ENCODE peak calls at places on chromosomes 3 and 15, in eight cellular contexts. One of them, this sample, is unnamed.
A peak's percentile ranks its signal among the peaks of the same experiment; 100 is the strongest.

GRCh38 chr3:148075829-148076716 is 621.6 kb upstream of the AGTR1 start:
- DNase-seq in activated T-helper 9 cell treated with anti-CD3 and anti-CD28 coated beads, Interleukin-2, amount 50 U/mL, for 16 hours: no peak
- DNase-seq in endothelial cell: peak; percentile 13
- DNase-seq in Caco-2: peak; percentile 27
- DNase-seq in breast epithelium: no peak
- DNase-seq in LNCaP clone FGC: no peak
- DNase-seq in T-helper 2 cell: no peak
- DNase-seq in posterior vena cava: no peak
- DNase-seq in this sample: no peak

GRCh38 chr3:118196183-118196582 is 838.5 kb downstream of the IGSF11 start:
- DNase-seq in breast epithelium: no peak
- DNase-seq in LNCaP clone FGC: no peak
- DNase-seq in activated T-helper 9 cell treated with anti-CD3 and anti-CD28 coated beads, Interleukin-2, amount 50 U/mL, for 16 hours: no peak
- DNase-seq in Caco-2: no peak
- DNase-seq in posterior vena cava: no peak
- DNase-seq in endothelial cell: no peak
- DNase-seq in T-helper 2 cell: no peak
- DNase-seq in this sample: no peak

GRCh38 chr15:52746162-52746721 is 43.9 kb downstream of the ONECUT1 start:
- DNase-seq in T-helper 2 cell: no peak
- DNase-seq in posterior vena cava: no peak
- DNase-seq in endothelial cell: no peak
- DNase-seq in LNCaP clone FGC: no peak
- DNase-seq in activated T-helper 9 cell treated with anti-CD3 and anti-CD28 coated beads, Interleukin-2, amount 50 U/mL, for 16 hours: no peak
- DNase-seq in Caco-2: no peak
- DNase-seq in breast epithelium: no peak
- DNase-seq in this sample: no peak

GRCh38 chr15:73948396-73948795 is 22.1 kb downstream of the LOXL1 start:
- DNase-seq in LNCaP clone FGC: no peak
- DNase-seq in T-helper 2 cell: no peak
- DNase-seq in posterior vena cava: peak; percentile 54
- DNase-seq in breast epithelium: no peak
- DNase-seq in endothelial cell: no peak
- DNase-seq in Caco-2: no peak
- DNase-seq in activated T-helper 9 cell treated with anti-CD3 and anti-CD28 coated beads, Interleukin-2, amount 50 U/mL, for 16 hours: no peak
- DNase-seq in this sample: no peak

GRCh38 chr15:77577350-77577749 is 55.4 kb downstream of the LINGO1 start:
- DNase-seq in activated T-helper 9 cell treated with anti-CD3 and anti-CD28 coated beads, Interleukin-2, amount 50 U/mL, for 16 hours: no peak
- DNase-seq in breast epithelium: no peak
- DNase-seq in Caco-2: no peak
- DNase-seq in T-helper 2 cell: no peak
- DNase-seq in posterior vena cava: no peak
- DNase-seq in endothelial cell: no peak
- DNase-seq in LNCaP clone FGC: no peak
- DNase-seq in this sample: no peak

GRCh38 chr15:92463826-92464225 is 70.1 kb downstream of the ST8SIA2 start:
- DNase-seq in T-helper 2 cell: no peak
- DNase-seq in breast epithelium: no peak
- DNase-seq in endothelial cell: no peak
- DNase-seq in activated T-helper 9 cell treated with anti-CD3 and anti-CD28 coated beads, Interleukin-2, amount 50 U/mL, for 16 hours: no peak
- DNase-seq in LNCaP clone FGC: no peak
- DNase-seq in Caco-2: no peak
- DNase-seq in posterior vena cava: no peak
- DNase-seq in this sample: no peak

GRCh38 chr3:164477403-164477802 is 600.9 kb downstream of the SI start:
- DNase-seq in Caco-2: no peak
- DNase-seq in LNCaP clone FGC: no peak
- DNase-seq in breast epithelium: no peak
- DNase-seq in activated T-helper 9 cell treated with anti-CD3 and anti-CD28 coated beads, Interleukin-2, amount 50 U/mL, for 16 hours: no peak
- DNase-seq in T-helper 2 cell: no peak
- DNase-seq in posterior vena cava: no peak
- DNase-seq in endothelial cell: no peak
- DNase-seq in this sample: no peak

GRCh38 chr3:46524832-46525231 is 27.1 kb downstream of the RTP3 start:
- DNase-seq in T-helper 2 cell: no peak
- DNase-seq in activated T-helper 9 cell treated with anti-CD3 and anti-CD28 coated beads, Interleukin-2, amount 50 U/mL, for 16 hours: no peak
- DNase-seq in endothelial cell: no peak
- DNase-seq in Caco-2: no peak
- DNase-seq in breast epithelium: no peak
- DNase-seq in posterior vena cava: no peak
- DNase-seq in LNCaP clone FGC: no peak
- DNase-seq in this sample: no peak

GRCh38 chr3:140206196-140207040 is 271.4 kb downstream of the CLSTN2 start:
- DNase-seq in posterior vena cava: no peak
- DNase-seq in breast epithelium: no peak
- DNase-seq in Caco-2: peak; percentile 40
- DNase-seq in LNCaP clone FGC: no peak
- DNase-seq in T-helper 2 cell: no peak
- DNase-seq in endothelial cell: peak; percentile 61
- DNase-seq in activated T-helper 9 cell treated with anti-CD3 and anti-CD28 coated beads, Interleukin-2, amount 50 U/mL, for 16 hours: no peak
- DNase-seq in this sample: no peak

GRCh38 chr3:169118666-169119370 is 544.7 kb downstream of the MECOM start:
- DNase-seq in endothelial cell: no peak
- DNase-seq in LNCaP clone FGC: no peak
- DNase-seq in T-helper 2 cell: no peak
- DNase-seq in activated T-helper 9 cell treated with anti-CD3 and anti-CD28 coated beads, Interleukin-2, amount 50 U/mL, for 16 hours: no peak
- DNase-seq in posterior vena cava: no peak
- DNase-seq in breast epithelium: no peak
- DNase-seq in Caco-2: no peak
- DNase-seq in this sample: no peak

GRCh38 chr3:161083131-161083530 is 22.0 kb downstream of the B3GALNT1 start:
- DNase-seq in activated T-helper 9 cell treated with anti-CD3 and anti-CD28 coated beads, Interleukin-2, amount 50 U/mL, for 16 hours: no peak
- DNase-seq in T-helper 2 cell: no peak
- DNase-seq in breast epithelium: no peak
- DNase-seq in LNCaP clone FGC: no peak
- DNase-seq in posterior vena cava: no peak
- DNase-seq in endothelial cell: no peak
- DNase-seq in Caco-2: no peak
- DNase-seq in this sample: no peak

GRCh38 chr3:120566243-120566980 is 29.7 kb upstream of the NDUFB4 start:
- DNase-seq in endothelial cell: no peak
- DNase-seq in posterior vena cava: no peak
- DNase-seq in Caco-2: no peak
- DNase-seq in breast epithelium: no peak
- DNase-seq in activated T-helper 9 cell treated with anti-CD3 and anti-CD28 coated beads, Interleukin-2, amount 50 U/mL, for 16 hours: no peak
- DNase-seq in LNCaP clone FGC: no peak
- DNase-seq in T-helper 2 cell: no peak
- DNase-seq in this sample: no peak

GRCh38 chr3:190671658-190672057 is 157.8 kb downstream of the IL1RAP start:
- DNase-seq in Caco-2: no peak
- DNase-seq in breast epithelium: no peak
- DNase-seq in posterior vena cava: no peak
- DNase-seq in activated T-helper 9 cell treated with anti-CD3 and anti-CD28 coated beads, Interleukin-2, amount 50 U/mL, for 16 hours: no peak
- DNase-seq in LNCaP clone FGC: no peak
- DNase-seq in endothelial cell: no peak
- DNase-seq in T-helper 2 cell: no peak
- DNase-seq in this sample: no peak

GRCh38 chr15:78726870-78727551 is 84.3 kb downstream of the ADAMTS7 start:
- DNase-seq in breast epithelium: no peak
- DNase-seq in Caco-2: peak; percentile 84
- DNase-seq in T-helper 2 cell: no peak
- DNase-seq in posterior vena cava: no peak
- DNase-seq in LNCaP clone FGC: no peak
- DNase-seq in activated T-helper 9 cell treated with anti-CD3 and anti-CD28 coated beads, Interleukin-2, amount 50 U/mL, for 16 hours: no peak
- DNase-seq in endothelial cell: no peak
- DNase-seq in this sample: no peak

GRCh38 chr15:36007699-36008098 is 461.7 kb upstream of the DPH6 start:
- DNase-seq in activated T-helper 9 cell treated with anti-CD3 and anti-CD28 coated beads, Interleukin-2, amount 50 U/mL, for 16 hours: no peak
- DNase-seq in Caco-2: no peak
- DNase-seq in endothelial cell: no peak
- DNase-seq in LNCaP clone FGC: no peak
- DNase-seq in posterior vena cava: no peak
- DNase-seq in breast epithelium: no peak
- DNase-seq in T-helper 2 cell: no peak
- DNase-seq in this sample: no peak

GRCh38 chr15:76310470-76311070 is 699 bp downstream of the ETFA start:
- DNase-seq in posterior vena cava: no peak
- DNase-seq in T-helper 2 cell: no peak
- DNase-seq in Caco-2: no peak
- DNase-seq in activated T-helper 9 cell treated with anti-CD3 and anti-CD28 coated beads, Interleukin-2, amount 50 U/mL, for 16 hours: no peak
- DNase-seq in endothelial cell: no peak
- DNase-seq in breast epithelium: no peak
- DNase-seq in LNCaP clone FGC: no peak
- DNase-seq in this sample: no peak